ENCODE peak calls at places on chromosome 10, in seven cellular contexts. P, G, Y, V, N, R and S are unnamed samples.

GRCh38 chr10:101478956-101479355 is 109.1 kb downstream of the POLL start:
- DNase-seq in R (no peak), P (no peak), Y (no peak), N (no peak), G (no peak), V (no peak), S (no peak)

GRCh38 chr10:116744163-116744788 is 1.9 kb upstream of the HSPA12A start:
- DNase-seq in P (no peak), G (no peak), R (no peak), V (no peak), Y (no peak), N (no peak), S (no peak)

GRCh38 chr10:7027913-7028808 is 382.7 kb downstream of the SFMBT2 start:
- DNase-seq in G (no peak), N (no peak), P (no peak), Y (peak; percentile 9), V (peak; percentile 79), R (peak; percentile 7), S (no peak)

GRCh38 chr10:114684085-114684821 is 26.2 kb upstream of the ABLIM1 start:
- DNase-seq in N (no peak), Y (no peak), R (no peak), V (no peak), P (no peak), G (no peak), S (no peak)

GRCh38 chr10:97928897-97929296 is 79.3 kb downstream of the GOLGA7B start:
- DNase-seq in Y (no peak), V (no peak), G (no peak), P (no peak), R (no peak), N (no peak), S (no peak)

GRCh38 chr10:59073456-59074053 is 102.9 kb upstream of the PHYHIPL start:
- DNase-seq in V (no peak), Y (no peak), P (no peak), R (no peak), G (no peak), N (no peak), S (no peak)

GRCh38 chr10:76717141-76717540 is 920.5 kb downstream of the KCNMA1 start:
- DNase-seq in N (no peak), G (no peak), P (no peak), R (no peak), V (no peak), Y (peak; percentile 4), S (no peak)

GRCh38 chr10:100697070-100697469 is 48.3 kb upstream of the PAX2 start:
- DNase-seq in N (no peak), G (no peak), V (no peak), Y (peak; percentile 24), R (no peak), P (no peak), S (no peak)

GRCh38 chr10:481636-482035 is 207.8 kb downstream of the DIP2C start:
- DNase-seq in Y (no peak), V (no peak), G (no peak), N (no peak), P (no peak), R (no peak), S (no peak)

GRCh38 chr10:10475812-10476211 is 541.9 kb upstream of the CELF2 start:
- DNase-seq in P (no peak), G (no peak), R (no peak), Y (no peak), N (no peak), V (no peak), S (no peak)

GRCh38 chr10:127884501-127884900 is 8.2 kb downstream of the CLRN3 start:
- DNase-seq in G (no peak), N (no peak), Y (no peak), V (no peak), R (no peak), P (no peak), S (no peak)

GRCh38 chr10:91479583-91479982 is 69.4 kb downstream of the HECTD2 start:
- DNase-seq in Y (no peak), P (no peak), V (no peak), G (no peak), N (no peak), R (no peak), S (no peak)